ENCODE peak calls at places on chromosome 13, in five cellular contexts. A, Q, O, W and B are unnamed samples.
A peak's percentile ranks its signal among the peaks of the same experiment; 100 is the strongest.

GRCh38 chr13:61030445-61030844 is 385.2 kb downstream of the PCDH20 start:
- DNase-seq in W (no peak), A (no peak), Q (no peak), O (no peak), B (no peak)

GRCh38 chr13:50387124-50387581 is 371.9 kb downstream of the KCNRG start:
- DNase-seq in Q (peak; percentile 75), W (peak; percentile 50), O (peak; percentile 72), A (peak; percentile 61), B (peak; percentile 77)

GRCh38 chr13:42364613-42365000 is 92.7 kb downstream of the AKAP11 start:
- DNase-seq in A (no peak), O (no peak), W (no peak), Q (no peak), B (no peak)

GRCh38 chr13:32019612-32020233 is 11.9 kb upstream of the FRY start:
- DNase-seq in A (no peak), O (no peak), Q (no peak), W (peak; percentile 25), B (no peak)

GRCh38 chr13:64758520-64758919 is 2471.6 kb downstream of the PCDH9 start:
- DNase-seq in Q (no peak), O (no peak), W (no peak), A (no peak), B (no peak)

GRCh38 chr13:113656831-113657671 is 947 bp downstream of the ATP4B start:
- DNase-seq in Q (peak; percentile 35), A (no peak), O (no peak), W (peak; percentile 17), B (peak; percentile 56)

GRCh38 chr13:30107536-30108136 is 199.7 kb downstream of the KATNAL1 start:
- DNase-seq in Q (peak; percentile 68), A (no peak), O (no peak), W (peak; percentile 17), B (no peak)

GRCh38 chr13:49625392-49626137 is 2.7 kb upstream of the ARL11 start:
- DNase-seq in O (no peak), A (peak; percentile 53), W (peak; percentile 75), Q (peak; percentile 83), B (peak; percentile 82)

GRCh38 chr13:40506592-40507446 is 159.6 kb downstream of the FOXO1 start:
- DNase-seq in W (no peak), Q (no peak), O (no peak), A (no peak), B (no peak)

GRCh38 chr13:77034883-77035282 is 7.9 kb upstream of the FBXL3 start:
- DNase-seq in A (no peak), W (no peak), O (no peak), Q (no peak), B (no peak)

GRCh38 chr13:20360835-20361412 is 128.8 kb upstream of the GJB6 start:
- DNase-seq in A (no peak), W (no peak), Q (no peak), O (no peak), B (no peak)

GRCh38 chr13:103839460-103839859 is 773.2 kb upstream of the SLC10A2 start:
- DNase-seq in O (no peak), A (no peak), Q (no peak), W (no peak), B (no peak)

GRCh38 chr13:40377783-40378182 is 288.7 kb downstream of the FOXO1 start:
- DNase-seq in A (no peak), O (no peak), W (no peak), Q (no peak), B (no peak)

DNA sequence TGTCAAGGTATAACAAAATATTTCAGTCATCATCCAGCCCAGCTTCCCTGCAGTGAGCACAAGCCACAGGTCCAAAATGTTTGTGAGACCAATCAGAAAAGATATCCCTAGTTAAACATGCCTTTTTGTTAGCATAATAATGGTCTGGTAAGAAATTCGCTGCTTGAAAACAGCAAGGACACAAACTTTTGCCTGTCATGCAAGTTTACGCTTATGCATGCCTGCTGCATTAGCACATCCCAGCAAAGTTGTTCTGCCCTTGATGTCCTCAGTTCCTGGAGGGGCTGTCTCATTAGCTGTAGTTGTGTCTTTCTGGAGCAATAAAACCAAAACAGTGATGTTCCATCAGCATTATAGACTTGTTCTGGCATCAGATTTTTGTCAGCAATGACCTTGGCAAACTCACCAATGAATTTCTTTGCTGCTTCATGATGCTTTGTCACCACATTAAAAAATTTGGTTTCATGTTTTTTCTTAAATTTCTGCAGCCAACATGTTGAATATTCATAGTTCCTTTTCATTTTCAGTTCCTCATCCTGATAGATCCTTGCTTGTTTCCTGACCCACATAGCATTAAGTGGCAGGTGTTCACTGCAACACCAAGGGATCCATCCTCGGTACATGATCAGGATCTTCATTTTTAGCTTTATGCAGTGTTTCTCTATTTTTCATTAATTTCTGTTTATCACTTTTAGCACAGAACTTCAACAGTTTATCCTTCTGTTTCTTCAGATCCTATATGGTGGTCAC is 72.0 kb upstream of the GPR183 start:
- DNase-seq in Q (no peak), A (no peak), O (no peak), W (no peak), B (no peak)
- H3K4me1 ChIP-seq in Q (peaks cover 17% of the 10 kb centered on the region), A (no peaks in the 10 kb centered on the region), O (peaks cover 35% of the 10 kb centered on the region), W (peaks cover 8% of the 10 kb centered on the region), B (peaks cover 49% of the 10 kb centered on the region)

GRCh38 chr13:46171739-46172138 is 10.2 kb downstream of the LCP1 start:
- DNase-seq in O (no peak), A (no peak), W (no peak), Q (no peak), B (no peak)
- H3K4me1 ChIP-seq in O (no peaks in the 10 kb centered on the region), A (peaks cover 3% of the 10 kb centered on the region), W (no peaks in the 10 kb centered on the region), Q (peaks cover 83% of the 10 kb centered on the region), B (peaks cover 100% of the 10 kb centered on the region)

GRCh38 chr13:112103260-112103843 is 36.4 kb downstream of the SOX1 start:
- DNase-seq in O (no peak), W (no peak), A (no peak), Q (no peak), B (no peak)
- H3K4me1 ChIP-seq in O (peaks cover 26% of the 10 kb centered on the region), W (peaks cover 10% of the 10 kb centered on the region), A (no peaks in the 10 kb centered on the region), Q (no peaks in the 10 kb centered on the region), B (no peaks in the 10 kb centered on the region)

GRCh38 chr13:112244061-112244460 is 132.1 kb upstream of the SPACA7 start:
- DNase-seq in A (no peak), O (peak; percentile 28), W (no peak), Q (no peak), B (peak; percentile 57)
- H3K4me1 ChIP-seq in A (no peaks in the 10 kb centered on the region), O (no peaks in the 10 kb centered on the region), W (no peaks in the 10 kb centered on the region), Q (no peaks in the 10 kb centered on the region), B (no peaks in the 10 kb centered on the region)